ENCODE peak calls at places on chromosomes 1 and 21, in seven cellular contexts. F is AG09319; M is HAP-1; U is lower leg skin; W is myocyte; D is stimulated activated CD8-positive, alpha-beta memory T cell treated with anti-CD3 and anti-CD28 coated beads, Interleukin-4, amount 100 ng/mL, for 1 hour; T is NCI-H460. S is an unnamed sample.

GRCh38 chr1:46173361-46173856 is 1.5 kb upstream of the TSPAN1 start:
- DNase-seq in F (no peak), M (no peak), U (no peak), W (peak), D (no peak), T (no peak), S (peak)

GRCh38 chr1:181482521-181483083 is 715 bp upstream of the CACNA1E start:
- DNase-seq in F (no peak), M (no peak), U (no peak), W (no peak), D (no peak), T (no peak), S (no peak)

GRCh38 chr1:60037061-60037460 is 36.5 kb downstream of the C1orf87 start:
- DNase-seq in F (no peak), M (no peak), U (peak), W (no peak), D (no peak), T (no peak), S (no peak)

GRCh38 chr1:117231748-117232373 is 21.1 kb upstream of the VTCN1 start:
- DNase-seq in F (no peak), M (no peak), U (no peak), W (no peak), D (no peak), T (no peak), S (no peak)

GRCh38 chr21:26140185-26140584 is 30.4 kb downstream of the APP start:
- DNase-seq in F (peak), M (no peak), U (no peak), W (peak), D (no peak), T (peak), S (no peak)

GRCh38 chr1:55718758-55719671 is 503.9 kb upstream of the USP24 start:
- DNase-seq in F (peak), M (no peak), U (peak), W (peak), D (no peak), T (no peak), S (no peak)

GRCh38 chr1:245946905-245947304 is 560.2 kb downstream of the SMYD3 start:
- DNase-seq in F (no peak), M (no peak), U (no peak), W (no peak), D (no peak), T (no peak), S (no peak)

GRCh38 chr1:14881775-14882672 is 271.5 kb upstream of the TMEM51 start:
- DNase-seq in F (no peak), M (no peak), U (no peak), W (no peak), D (no peak), T (no peak), S (no peak)

GRCh38 chr1:22303816-22304215 is 147.8 kb upstream of the ZBTB40 start:
- DNase-seq in F (no peak), M (no peak), U (no peak), W (no peak), D (no peak), T (no peak), S (no peak)

GRCh38 chr21:35697321-35697808 is 363.0 kb downstream of the SETD4 start:
- DNase-seq in F (no peak), M (no peak), U (peak), W (peak), D (no peak), T (no peak), S (no peak)

GRCh38 chr1:47995306-47996050 is 1.7 kb downstream of the TRABD2B start:
- DNase-seq in F (no peak), M (no peak), U (no peak), W (no peak), D (no peak), T (no peak), S (no peak)

GRCh38 chr1:234933031-234933430 is 195.6 kb downstream of the TOMM20 start:
- DNase-seq in F (no peak), M (no peak), U (peak), W (no peak), D (no peak), T (no peak), S (no peak)

GRCh38 chr1:21801100-21801499 is 11.0 kb upstream of the LDLRAD2 start:
- DNase-seq in F (no peak), M (no peak), U (no peak), W (no peak), D (no peak), T (no peak), S (no peak)

GRCh38 chr1:237901284-237901870 is 10.7 kb upstream of the ZP4 start:
- DNase-seq in F (no peak), M (peak), U (no peak), W (peak), D (no peak), T (peak), S (no peak)

GRCh38 chr1:181083842-181084605 is 4.5 kb upstream of the IER5 start:
- DNase-seq in F (no peak), M (peak), U (peak), W (peak), D (no peak), T (peak), S (no peak)

GRCh38 chr1:8677782-8678181 is 139.7 kb downstream of the RERE start:
- DNase-seq in F (no peak), M (no peak), U (no peak), W (no peak), D (no peak), T (no peak), S (no peak)

GRCh38 chr1:169044296-169044695 is 62.2 kb upstream of the ATP1B1 start:
- DNase-seq in F (no peak), M (no peak), U (no peak), W (no peak), D (no peak), T (no peak), S (no peak)